ENCODE peak calls at places on chromosomes 3 and 15, in ten cellular contexts. V, M, U, K, W, I, A, J, N and L are unnamed samples.

GRCh38 chr15:73335026-73335425 is 33.7 kb downstream of the HCN4 start:
- DNase-seq in U (no peak), I (no peak), V (no peak), K (no peak), W (no peak), N (no peak), J (no peak), M (no peak), A (no peak), L (no peak)

GRCh38 chr3:62529230-62529629 is 155.9 kb upstream of the FEZF2 start:
- DNase-seq in W (no peak), N (no peak), I (peak; percentile 15), V (peak; percentile 24), M (peak; percentile 26), K (no peak), J (peak; percentile 16), U (no peak), A (no peak), L (no peak)

GRCh38 chr15:63008333-63009049 is 34.1 kb upstream of the TPM1 start:
- DNase-seq in K (no peak), A (no peak), M (no peak), U (no peak), N (no peak), J (no peak), V (no peak), I (no peak), W (no peak), L (no peak)

GRCh38 chr3:101484805-101485620 is 28.0 kb downstream of the SENP7 start:
- DNase-seq in I (peak; percentile 19), M (no peak), A (no peak), V (no peak), W (no peak), K (no peak), U (no peak), N (no peak), J (peak; percentile 18), L (no peak)

GRCh38 chr3:52742418-52743041 is 28.2 kb downstream of the NEK4 start:
- DNase-seq in K (no peak), J (no peak), N (peak; percentile 31), W (peak; percentile 22), I (peak; percentile 60), M (no peak), U (no peak), V (no peak), A (no peak), L (no peak)

GRCh38 chr15:65783872-65784271 is 8.2 kb downstream of the DENND4A start:
- DNase-seq in W (no peak), A (no peak), N (no peak), U (no peak), J (no peak), V (no peak), K (no peak), I (no peak), M (no peak), L (no peak)

GRCh38 chr3:187973977-187974856 is 179.7 kb upstream of the LPP start:
- DNase-seq in M (no peak), A (no peak), W (no peak), N (no peak), I (no peak), K (no peak), U (no peak), J (no peak), V (no peak), L (no peak)

GRCh38 chr3:126544596-126545281 is 14.0 kb downstream of the C3orf22 start:
- DNase-seq in A (no peak), V (no peak), W (no peak), K (peak; percentile 83), I (no peak), M (peak; percentile 7), U (no peak), N (no peak), J (no peak), L (peak; percentile 41)

GRCh38 chr3:126394179-126394976 is at the start of gene CFAP100:
- DNase-seq in J (no peak), A (no peak), K (peak; percentile 80), I (peak; percentile 16), W (no peak), V (no peak), N (no peak), M (peak; percentile 24), U (no peak), L (peak; percentile 38)

GRCh38 chr15:77026501-77027110 is 31.7 kb downstream of the PSTPIP1 start:
- DNase-seq in N (no peak), V (no peak), U (no peak), K (peak; percentile 69), I (no peak), M (peak; percentile 3), W (no peak), J (no peak), A (no peak), L (peak; percentile 46)

GRCh38 chr3:167739190-167739589 is 3.7 kb downstream of the SERPINI1 start:
- DNase-seq in V (no peak), J (no peak), N (no peak), M (no peak), U (no peak), W (no peak), I (no peak), A (no peak), K (no peak), L (no peak)

GRCh38 chr15:99954361-99955180 is 221.3 kb upstream of the LYSMD4 start:
- DNase-seq in J (no peak), K (peak; percentile 81), I (no peak), N (no peak), A (no peak), M (no peak), V (no peak), W (no peak), U (no peak), L (no peak)

GRCh38 chr3:64444619-64445317 is 219.5 kb upstream of the PRICKLE2 start:
- DNase-seq in K (no peak), I (no peak), M (no peak), A (no peak), V (no peak), U (no peak), W (no peak), J (no peak), N (no peak), L (no peak)
- H3K4me3 ChIP-seq in K (peak overlapping the region; percentile 29), I (peak overlapping the region; percentile 60), M (peak overlapping the region; percentile 43), A (peak overlapping the region; percentile 43), V (no peak overlapping the region), U (peak overlapping the region; percentile 58), W (no peak overlapping the region), J (peak overlapping the region; percentile 63), N (peak overlapping the region; percentile 88), L (peak overlapping the region; percentile 28)

DNA sequence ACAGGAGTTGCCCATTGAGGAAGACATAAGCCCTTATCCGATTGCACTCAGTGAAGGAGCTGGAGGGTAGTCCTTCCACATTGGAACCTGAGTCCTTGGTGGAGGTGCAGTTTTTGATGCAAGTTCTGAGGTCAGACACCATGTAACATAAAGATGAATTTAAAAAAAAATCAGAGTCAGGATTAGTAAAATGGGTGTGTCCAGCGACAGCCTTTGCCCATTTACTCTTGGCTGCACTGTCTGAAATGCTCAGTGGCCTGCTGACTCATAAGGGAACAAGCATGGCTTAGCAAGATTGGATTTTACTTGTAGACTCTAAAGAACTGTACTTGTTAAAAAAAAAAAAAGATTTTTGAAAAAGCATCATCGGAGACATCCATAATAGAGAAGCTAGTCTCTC is 241.1 kb upstream of the TOPAZ1 start:
- DNase-seq in I (peak; percentile 81), A (peak; percentile 18), W (no peak), U (no peak), K (no peak), N (no peak), M (no peak), J (no peak), V (no peak), L (no peak)
- H3K4me3 ChIP-seq in I (peak overlapping the region; percentile 64), A (peak overlapping the region; percentile 3), W (no peak overlapping the region), U (peak overlapping the region; percentile 80), K (no peak overlapping the region), N (peak overlapping the region; percentile 83), M (no peak overlapping the region), J (peak overlapping the region; percentile 12), V (no peak overlapping the region), L (no peak overlapping the region)

DNA sequence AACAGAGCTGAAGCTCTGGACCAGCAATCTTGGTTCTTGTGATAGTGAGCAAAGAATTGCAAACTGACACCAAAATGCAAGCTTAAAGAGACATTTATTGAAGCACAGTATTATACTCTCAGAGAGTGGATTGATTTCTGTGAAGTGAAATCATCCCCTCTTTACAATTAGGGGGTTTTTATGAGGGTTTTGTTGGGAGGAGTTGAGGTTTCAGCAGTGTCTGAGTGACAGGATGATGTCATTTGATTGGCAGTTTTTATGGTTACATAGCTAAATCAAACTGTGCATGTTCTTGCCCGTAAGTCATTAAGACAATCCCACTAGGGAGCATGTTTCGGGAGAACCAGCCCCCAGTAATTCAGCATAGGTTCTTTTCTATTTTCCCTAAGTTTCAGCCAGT is 1200.5 kb downstream of the SI start:
- DNase-seq in A (no peak), U (no peak), J (no peak), N (no peak), K (no peak), W (no peak), M (no peak), V (no peak), I (no peak), L (no peak)
- H3K4me3 ChIP-seq in A (no peak overlapping the region), U (no peak overlapping the region), J (no peak overlapping the region), N (no peak overlapping the region), K (no peak overlapping the region), W (no peak overlapping the region), M (no peak overlapping the region), V (no peak overlapping the region), I (no peak overlapping the region), L (no peak overlapping the region)

DNA sequence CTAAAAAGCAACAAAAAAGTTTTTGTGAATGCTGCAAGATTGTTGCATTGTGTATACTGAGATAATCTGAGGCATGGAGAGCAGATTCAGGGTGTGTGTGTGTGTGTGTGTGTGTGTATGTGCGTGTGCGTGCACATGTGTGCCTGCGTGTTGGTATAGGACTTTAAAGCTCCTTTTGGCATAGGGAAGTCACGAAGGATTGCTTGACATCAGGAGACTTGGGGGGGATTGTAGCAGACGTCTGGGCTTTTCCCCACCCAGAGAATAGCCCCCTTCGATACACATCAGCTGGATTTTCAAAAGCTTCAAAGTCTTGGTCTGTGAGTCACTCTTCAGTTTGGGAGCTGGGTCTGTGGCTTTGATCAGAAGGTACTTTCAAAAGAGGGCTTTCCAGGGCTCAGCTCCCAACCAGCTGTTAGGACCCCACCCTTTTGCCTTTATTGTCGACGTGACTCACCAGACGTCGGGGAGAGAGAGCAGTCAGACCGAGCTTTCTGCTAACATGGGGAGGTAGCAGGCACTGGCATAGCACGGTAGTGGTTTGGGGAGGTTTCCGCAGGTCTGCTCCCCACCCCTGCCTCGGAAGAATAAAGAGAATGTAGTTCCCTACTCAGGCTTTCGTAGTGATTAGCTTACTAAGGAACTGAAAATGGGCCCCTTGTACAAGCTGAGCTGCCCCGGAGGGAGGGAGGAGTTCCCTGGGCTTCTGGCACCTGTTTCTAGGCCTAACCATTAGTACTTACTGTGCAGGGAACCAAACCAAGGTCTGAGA is 4.7 kb downstream of the BHLHE40 start:
- DNase-seq in I (peak; percentile 97), A (peak; percentile 87), U (peak; percentile 73), W (peak; percentile 79), V (peak; percentile 79), K (peak; percentile 92), N (no peak), M (peak; percentile 72), J (no peak), L (peak; percentile 75)
- H3K4me3 ChIP-seq in I (peak overlapping the region; percentile 99), A (peak overlapping the region; percentile 46), U (peak overlapping the region; percentile 100), W (peak overlapping the region; percentile 47), V (peak overlapping the region; percentile 4), K (peak overlapping the region; percentile 1), N (peak overlapping the region; percentile 88), M (peak overlapping the region; percentile 1), J (peak overlapping the region; percentile 95), L (peak overlapping the region; percentile 93)